ENCODE peak calls at places on chromosome 11, in seven cellular contexts. E, W, O, L, Y, D and K are unnamed samples.

GRCh38 chr11:94129505-94130335 is 1.1 kb downstream of the PANX1 start:
- DNase-seq in O (no peak), W (peak; percentile 34), E (peak; percentile 28), D (no peak), Y (no peak), L (peak; percentile 88), K (no peak)

GRCh38 chr11:132631956-132632355 is 900.3 kb downstream of the OPCML start:
- DNase-seq in W (peak; percentile 16), L (no peak), Y (no peak), O (no peak), E (no peak), D (no peak), K (no peak)

GRCh38 chr11:12118940-12119339 is 8.6 kb downstream of the MICAL2 start:
- DNase-seq in O (no peak), L (no peak), Y (no peak), D (no peak), E (no peak), W (no peak), K (no peak)

GRCh38 chr11:86587559-86588193 is 84.7 kb downstream of the ME3 start:
- DNase-seq in D (no peak), O (no peak), W (no peak), L (no peak), E (no peak), Y (no peak), K (no peak)

GRCh38 chr11:2752923-2753322 is 53.1 kb upstream of the KCNQ1OT1 start:
- DNase-seq in D (no peak), Y (no peak), E (no peak), O (peak; percentile 12), W (peak; percentile 54), L (no peak), K (no peak)

GRCh38 chr11:119720311-119720710 is 8.7 kb downstream of the NECTIN1 start:
- DNase-seq in Y (no peak), O (no peak), W (no peak), L (no peak), E (no peak), D (no peak), K (no peak)

GRCh38 chr11:123798079-123798478 is 8.1 kb downstream of the OR6M1 start:
- DNase-seq in Y (no peak), O (no peak), D (no peak), W (peak; percentile 39), E (no peak), L (no peak), K (no peak)

GRCh38 chr11:64918056-64918455 is 1.0 kb upstream of the ATG2A start:
- DNase-seq in O (no peak), Y (no peak), L (no peak), D (peak; percentile 59), W (peak; percentile 72), E (no peak), K (peak; percentile 7)

GRCh38 chr11:22666700-22667439 is 459 bp downstream of the GAS2 start:
- DNase-seq in O (peak; percentile 48), L (peak; percentile 38), Y (peak; percentile 64), E (peak; percentile 61), D (peak; percentile 43), W (peak; percentile 54), K (peak; percentile 56)

GRCh38 chr11:90286640-90287039 is 63.8 kb upstream of the CHORDC1 start:
- DNase-seq in D (no peak), O (no peak), E (no peak), Y (no peak), W (no peak), L (no peak), K (no peak)

GRCh38 chr11:106091480-106092123 is 14.1 kb downstream of the AASDHPPT start:
- DNase-seq in D (peak; percentile 88), O (no peak), W (peak; percentile 80), Y (no peak), E (no peak), L (no peak), K (no peak)

GRCh38 chr11:21814169-21814568 is 378.7 kb upstream of the ANO5 start:
- DNase-seq in D (peak; percentile 2), O (no peak), W (peak; percentile 34), E (no peak), Y (peak; percentile 72), L (no peak), K (no peak)

GRCh38 chr11:131193101-131193501 is 177.3 kb upstream of the NTM start:
- DNase-seq in L (no peak), O (no peak), Y (no peak), W (no peak), E (no peak), D (no peak), K (no peak)

GRCh38 chr11:65500262-65501004 is 1.6 kb downstream of the MALAT1 start:
- DNase-seq in E (peak; percentile 46), D (peak; percentile 41), W (peak; percentile 77), L (peak; percentile 63), Y (no peak), O (peak; percentile 70), K (peak; percentile 55)

GRCh38 chr11:69630009-69630870 is 10.7 kb upstream of the CCND1 start:
- DNase-seq in O (no peak), L (no peak), E (no peak), Y (peak; percentile 60), D (no peak), W (no peak), K (no peak)

GRCh38 chr11:1763336-1763795 is 361 bp downstream of the CTSD start:
- DNase-seq in E (no peak), O (peak; percentile 55), Y (no peak), L (peak; percentile 26), D (no peak), W (no peak), K (no peak)

GRCh38 chr11:112453601-112454577 is 193.2 kb upstream of the PLET1 start:
- DNase-seq in D (peak; percentile 9), Y (peak; percentile 67), W (peak; percentile 52), O (peak; percentile 52), L (peak; percentile 24), E (peak; percentile 27), K (peak; percentile 61)

GRCh38 chr11:45590743-45591142 is 74.7 kb downstream of the CHST1 start:
- DNase-seq in Y (peak; percentile 39), L (no peak), O (peak; percentile 93), D (peak; percentile 44), W (peak; percentile 58), E (peak; percentile 60), K (peak; percentile 29)

GRCh38 chr11:110032957-110033570 is 60.1 kb upstream of the ZC3H12C start:
- DNase-seq in W (no peak), Y (no peak), O (no peak), L (no peak), E (no peak), D (no peak), K (no peak)

GRCh38 chr11:19576054-19576453 is 136.6 kb upstream of the NAV2 start:
- DNase-seq in D (no peak), O (no peak), Y (no peak), E (no peak), L (no peak), W (no peak), K (no peak)

GRCh38 chr11:40140560-40140959 is 1318.9 kb downstream of the LRRC4C start:
- DNase-seq in E (no peak), D (peak; percentile 95), L (no peak), W (no peak), O (no peak), Y (no peak), K (no peak)

GRCh38 chr11:93519179-93519578 is 24.0 kb downstream of the SMCO4 start:
- DNase-seq in O (no peak), D (no peak), Y (no peak), L (no peak), E (no peak), W (no peak), K (no peak)

GRCh38 chr11:56910785-56911184 is 77.9 kb upstream of the OR5AK2 start:
- DNase-seq in E (no peak), L (no peak), O (no peak), D (peak; percentile 20), Y (no peak), W (peak; percentile 18), K (no peak)

GRCh38 chr11:45850446-45850845 is 3.2 kb downstream of the CRY2 start:
- DNase-seq in O (no peak), Y (no peak), D (peak; percentile 64), L (no peak), E (no peak), W (peak; percentile 48), K (no peak)

GRCh38 chr11:12808519-12808918 is 134.3 kb downstream of the TEAD1 start:
- DNase-seq in O (no peak), W (peak; percentile 46), D (peak; percentile 80), L (no peak), E (no peak), Y (no peak), K (no peak)

GRCh38 chr11:35160902-35161585 is 22.1 kb downstream of the CD44 start:
- DNase-seq in D (no peak), Y (no peak), W (no peak), E (no peak), O (no peak), L (no peak), K (no peak)
- H3K4me1 ChIP-seq in D (peaks cover 60% of the 10 kb centered on the region), Y (peaks cover 26% of the 10 kb centered on the region), W (peaks cover 13% of the 10 kb centered on the region), E (peaks cover 19% of the 10 kb centered on the region), O (peaks cover 12% of the 10 kb centered on the region), L (peaks cover 50% of the 10 kb centered on the region), K (no peaks in the 10 kb centered on the region)

DNA sequence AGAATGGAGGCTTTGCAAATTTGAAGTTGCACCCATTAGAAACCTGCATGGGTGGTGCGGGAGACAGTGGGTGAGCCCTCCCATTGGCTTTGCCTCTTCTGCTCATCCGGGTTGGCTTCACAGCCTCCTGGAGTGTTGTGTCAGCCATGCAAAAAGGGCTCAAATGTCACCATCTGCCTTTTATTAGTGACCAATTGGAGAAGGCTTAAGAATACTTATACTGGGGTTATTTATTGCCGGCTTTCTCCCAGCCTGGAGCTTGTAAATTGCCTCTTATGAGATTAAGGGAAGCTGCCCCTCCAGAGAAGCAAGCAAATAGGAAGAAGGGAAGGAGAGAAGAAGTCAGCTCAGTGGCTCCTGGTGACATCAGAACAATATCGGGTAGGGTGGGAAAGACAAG is 182.6 kb downstream of the ST3GAL4 start:
- DNase-seq in W (no peak), O (no peak), D (no peak), Y (no peak), L (no peak), E (no peak), K (no peak)
- H3K27me3 ChIP-seq in W (peaks cover 26% of the 10 kb centered on the region), O (no peaks in the 10 kb centered on the region), D (peaks cover 4% of the 10 kb centered on the region), Y (no peaks in the 10 kb centered on the region), L (no peaks in the 10 kb centered on the region), E (no peaks in the 10 kb centered on the region), K (peaks cover 8% of the 10 kb centered on the region)

GRCh38 chr11:59754859-59755700 is at the start of gene STX3:
- DNase-seq in L (peak; percentile 80), W (peak; percentile 70), D (peak; percentile 61), E (peak; percentile 71), Y (peak; percentile 16), O (peak; percentile 78), K (peak; percentile 65)

GRCh38 chr11:59756496-59756840 is 1.3 kb downstream of the STX3 start:
- DNase-seq in W (no peak), E (no peak), Y (no peak), O (no peak), L (no peak), D (peak; percentile 45), K (no peak)

GRCh38 chr11:59758638-59759037 is 3.5 kb downstream of the STX3 start:
- DNase-seq in E (no peak), W (no peak), Y (no peak), L (no peak), D (no peak), O (no peak), K (no peak)

GRCh38 chr11:59755701-59756495 is 722 bp downstream of the STX3 start:
- DNase-seq in O (peak; percentile 91), Y (peak; percentile 3), W (peak; percentile 80), D (peak; percentile 77), L (peak; percentile 85), E (peak; percentile 81), K (peak; percentile 64)

GRCh38 chr11:59756845-59757244 is 1.7 kb downstream of the STX3 start:
- DNase-seq in W (no peak), D (peak; percentile 20), Y (no peak), E (no peak), O (no peak), L (peak; percentile 89), K (peak; percentile 8)
- H3K4me3 ChIP-seq in W (no peak overlapping the region), D (peak overlapping the region; percentile 88), Y (no peak overlapping the region), E (no peak overlapping the region), O (no peak overlapping the region), L (peak overlapping the region; percentile 86), K (peak overlapping the region; percentile 70)

GRCh38 chr11:88439356-88439755 is 101.8 kb upstream of the CTSC start:
- DNase-seq in W (no peak), L (no peak), D (no peak), O (no peak), Y (no peak), E (no peak), K (no peak)
- H3K4me1 ChIP-seq in W (no peaks in the 10 kb centered on the region), L (no peaks in the 10 kb centered on the region), D (no peaks in the 10 kb centered on the region), O (no peaks in the 10 kb centered on the region), Y (no peaks in the 10 kb centered on the region), E (no peaks in the 10 kb centered on the region), K (peaks cover 4% of the 10 kb centered on the region)